ENCODE peak calls at places on chromosomes 3 and 15, in five cellular contexts. One of them, this sample, is unnamed.

GRCh38 chr3:86800116-86800515 is 190.8 kb downstream of the VGLL3 start:
- DNase-seq in tibial artery: no peak
- DNase-seq in Calu3: no peak
- DNase-seq in tibial nerve: no peak
- DNase-seq in left ventricle myocardium inferior: no peak
- DNase-seq in this sample: no peak

GRCh38 chr15:96338772-96339661 is 8.5 kb downstream of the NR2F2 start:
- DNase-seq in Calu3: no peak
- DNase-seq in tibial artery: no peak
- DNase-seq in tibial nerve: peak; percentile 12
- DNase-seq in left ventricle myocardium inferior: no peak
- DNase-seq in this sample: no peak

GRCh38 chr3:160027541-160028195 is 39.0 kb downstream of the IL12A start:
- DNase-seq in Calu3: peak; percentile 40
- DNase-seq in tibial artery: no peak
- DNase-seq in tibial nerve: no peak
- DNase-seq in left ventricle myocardium inferior: no peak
- DNase-seq in this sample: peak; percentile 78

GRCh38 chr3:55675478-55675877 is 188.4 kb upstream of the WNT5A start:
- DNase-seq in left ventricle myocardium inferior: no peak
- DNase-seq in tibial artery: no peak
- DNase-seq in tibial nerve: no peak
- DNase-seq in Calu3: no peak
- DNase-seq in this sample: no peak

GRCh38 chr15:83470895-83471294 is 23.8 kb downstream of the SH3GL3 start:
- DNase-seq in tibial artery: no peak
- DNase-seq in tibial nerve: no peak
- DNase-seq in Calu3: no peak
- DNase-seq in left ventricle myocardium inferior: no peak
- DNase-seq in this sample: no peak

GRCh38 chr15:37220949-37221670 is 120.8 kb upstream of the MEIS2 start:
- DNase-seq in Calu3: no peak
- DNase-seq in tibial artery: no peak
- DNase-seq in tibial nerve: no peak
- DNase-seq in left ventricle myocardium inferior: no peak
- DNase-seq in this sample: no peak

GRCh38 chr3:60584250-60584649 is 667.0 kb downstream of the FHIT start:
- DNase-seq in left ventricle myocardium inferior: no peak
- DNase-seq in Calu3: no peak
- DNase-seq in tibial artery: no peak
- DNase-seq in tibial nerve: no peak
- DNase-seq in this sample: peak; percentile 56

GRCh38 chr3:13709706-13710105 is 160.8 kb downstream of the FBLN2 start:
- DNase-seq in tibial artery: peak; percentile 25
- DNase-seq in Calu3: no peak
- DNase-seq in left ventricle myocardium inferior: no peak
- DNase-seq in tibial nerve: peak; percentile 3
- DNase-seq in this sample: no peak

GRCh38 chr3:113516115-113516505 is 1.2 kb upstream of the SPICE1 start:
- DNase-seq in tibial nerve: no peak
- DNase-seq in Calu3: peak; percentile 29
- DNase-seq in tibial artery: no peak
- DNase-seq in left ventricle myocardium inferior: no peak
- DNase-seq in this sample: no peak

GRCh38 chr3:71281173-71281738 is 302.3 kb downstream of the FOXP1 start:
- DNase-seq in Calu3: no peak
- DNase-seq in left ventricle myocardium inferior: no peak
- DNase-seq in tibial artery: no peak
- DNase-seq in tibial nerve: no peak
- DNase-seq in this sample: no peak

GRCh38 chr15:33424025-33424424 is 113.3 kb downstream of the RYR3 start:
- DNase-seq in left ventricle myocardium inferior: no peak
- DNase-seq in tibial artery: no peak
- DNase-seq in Calu3: no peak
- DNase-seq in tibial nerve: no peak
- DNase-seq in this sample: no peak

GRCh38 chr3:17478673-17479072 is 263.8 kb downstream of the TBC1D5 start:
- DNase-seq in left ventricle myocardium inferior: no peak
- DNase-seq in tibial artery: no peak
- DNase-seq in tibial nerve: no peak
- DNase-seq in Calu3: no peak
- DNase-seq in this sample: peak; percentile 83

GRCh38 chr3:194874206-194874605 is 188.5 kb downstream of the FAM43A start:
- DNase-seq in Calu3: no peak
- DNase-seq in left ventricle myocardium inferior: no peak
- DNase-seq in tibial artery: no peak
- DNase-seq in tibial nerve: no peak
- DNase-seq in this sample: no peak

GRCh38 chr15:25251700-25252390 is 187.0 kb downstream of the UBE3A start:
- DNase-seq in Calu3: no peak
- DNase-seq in left ventricle myocardium inferior: peak; percentile 5
- DNase-seq in tibial nerve: no peak
- DNase-seq in tibial artery: peak; percentile 55
- DNase-seq in this sample: no peak

GRCh38 chr3:100108464-100109079 is 5.7 kb downstream of the FILIP1L start:
- DNase-seq in tibial artery: no peak
- DNase-seq in Calu3: no peak
- DNase-seq in tibial nerve: no peak
- DNase-seq in left ventricle myocardium inferior: no peak
- DNase-seq in this sample: no peak

GRCh38 chr3:169144691-169145090 is 518.8 kb downstream of the MECOM start:
- DNase-seq in tibial nerve: no peak
- DNase-seq in left ventricle myocardium inferior: no peak
- DNase-seq in Calu3: no peak
- DNase-seq in tibial artery: no peak
- DNase-seq in this sample: no peak

GRCh38 chr3:50890688-50891344 is 216.1 kb downstream of the DOCK3 start:
- DNase-seq in Calu3: no peak
- DNase-seq in left ventricle myocardium inferior: no peak
- DNase-seq in tibial artery: no peak
- DNase-seq in tibial nerve: no peak
- DNase-seq in this sample: no peak

GRCh38 chr3:106688463-106688862 is 688.8 kb upstream of the CCDC54 start:
- DNase-seq in tibial nerve: peak; percentile 17
- DNase-seq in Calu3: peak; percentile 36
- DNase-seq in tibial artery: no peak
- DNase-seq in left ventricle myocardium inferior: no peak
- DNase-seq in this sample: peak; percentile 77

GRCh38 chr3:194134231-194134756 is 1.7 kb upstream of the HES1 start:
- DNase-seq in left ventricle myocardium inferior: peak; percentile 77
- DNase-seq in tibial nerve: peak; percentile 47
- DNase-seq in tibial artery: peak; percentile 87
- DNase-seq in Calu3: peak; percentile 92
- DNase-seq in this sample: peak; percentile 31

DNA sequence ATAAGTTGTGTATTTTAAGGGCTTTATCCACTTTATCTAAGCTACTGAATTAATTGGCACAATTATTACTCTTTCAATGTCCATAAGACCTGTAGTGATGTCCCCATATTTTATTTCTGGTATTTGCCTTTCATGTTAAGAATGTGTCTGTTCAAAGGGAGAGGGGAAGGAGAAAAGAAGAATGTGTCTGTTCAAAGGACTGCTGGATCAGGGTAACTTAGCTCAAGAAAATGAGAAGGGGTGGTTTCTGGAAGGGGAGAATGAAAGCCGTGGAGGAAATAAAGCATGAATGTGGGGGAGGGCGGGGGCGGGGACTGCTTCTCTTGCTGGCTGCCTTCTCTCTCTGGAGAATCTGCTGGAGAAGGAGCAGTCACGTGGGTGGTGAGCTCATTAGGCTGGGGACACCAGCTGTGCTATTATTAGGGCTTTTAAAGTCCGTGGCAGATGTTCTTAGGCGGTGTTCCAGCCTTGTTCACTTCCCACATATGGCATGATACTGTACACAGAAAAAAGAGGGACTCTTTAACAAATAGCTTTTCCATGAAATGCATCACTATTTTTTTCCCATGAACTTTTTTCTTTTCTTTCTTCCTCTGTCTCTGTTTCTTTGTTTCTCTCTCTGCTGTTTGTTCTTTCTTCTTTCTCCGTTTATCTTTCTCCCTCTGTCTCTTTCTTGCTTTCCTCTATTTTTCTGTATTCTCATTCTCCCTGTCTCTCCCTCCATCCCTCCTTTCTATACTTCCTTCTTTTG is 63.7 kb upstream of the ULK4 start:
- DNase-seq in left ventricle myocardium inferior: peak; percentile 91
- DNase-seq in tibial nerve: peak; percentile 96
- DNase-seq in tibial artery: peak; percentile 94
- DNase-seq in Calu3: peak; percentile 72
- DNase-seq in this sample: peak; percentile 91
- TF ChIP-seq CTCF in left ventricle myocardium inferior: no peak
- TF ChIP-seq CTCF in tibial nerve: no peak
- TF ChIP-seq CTCF in tibial artery: no peak
- TF ChIP-seq CTCF in Calu3: no peak
- TF ChIP-seq CTCF in this sample: no peak

GRCh38 chr15:78415284-78415683 is 22.7 kb upstream of the IREB2 start:
- DNase-seq in left ventricle myocardium inferior: no peak
- DNase-seq in Calu3: peak; percentile 10
- DNase-seq in tibial nerve: no peak
- DNase-seq in tibial artery: no peak
- DNase-seq in this sample: peak; percentile 41
- TF ChIP-seq CTCF in left ventricle myocardium inferior: peak; percentile 35
- TF ChIP-seq CTCF in Calu3: peak; percentile 33
- TF ChIP-seq CTCF in tibial nerve: peak; percentile 15
- TF ChIP-seq CTCF in tibial artery: no peak
- TF ChIP-seq CTCF in this sample: peak; percentile 68

GRCh38 chr3:14852721-14853120 is 34.0 kb downstream of the FGD5 start:
- DNase-seq in Calu3: no peak
- DNase-seq in left ventricle myocardium inferior: no peak
- DNase-seq in tibial nerve: no peak
- DNase-seq in tibial artery: peak; percentile 60
- DNase-seq in this sample: no peak

GRCh38 chr3:14857506-14857905 is 38.7 kb downstream of the FGD5 start:
- DNase-seq in tibial nerve: no peak
- DNase-seq in Calu3: no peak
- DNase-seq in left ventricle myocardium inferior: no peak
- DNase-seq in tibial artery: no peak
- DNase-seq in this sample: no peak

GRCh38 chr3:14849831-14850230 is 31.1 kb downstream of the FGD5 start:
- DNase-seq in tibial nerve: no peak
- DNase-seq in tibial artery: peak; percentile 56
- DNase-seq in left ventricle myocardium inferior: no peak
- DNase-seq in Calu3: no peak
- DNase-seq in this sample: no peak

GRCh38 chr3:14852058-14852599 is 33.4 kb downstream of the FGD5 start:
- DNase-seq in left ventricle myocardium inferior: no peak
- DNase-seq in Calu3: no peak
- DNase-seq in tibial artery: peak; percentile 25
- DNase-seq in tibial nerve: no peak
- DNase-seq in this sample: no peak

GRCh38 chr3:14853280-14853956 is 34.7 kb downstream of the FGD5 start:
- DNase-seq in tibial nerve: no peak
- DNase-seq in tibial artery: peak; percentile 55
- DNase-seq in Calu3: no peak
- DNase-seq in left ventricle myocardium inferior: no peak
- DNase-seq in this sample: no peak
- TF ChIP-seq CTCF in tibial nerve: no peak
- TF ChIP-seq CTCF in tibial artery: no peak
- TF ChIP-seq CTCF in Calu3: no peak
- TF ChIP-seq CTCF in left ventricle myocardium inferior: no peak
- TF ChIP-seq CTCF in this sample: no peak

GRCh38 chr15:40471105-40471777 is 457 bp downstream of the CHST14 start:
- DNase-seq in tibial nerve: peak; percentile 12
- DNase-seq in Calu3: peak; percentile 1
- DNase-seq in left ventricle myocardium inferior: peak; percentile 30
- DNase-seq in tibial artery: peak; percentile 72
- DNase-seq in this sample: no peak

GRCh38 chr15:40472171-40472727 is 1.5 kb downstream of the CHST14 start:
- DNase-seq in tibial nerve: no peak
- DNase-seq in left ventricle myocardium inferior: no peak
- DNase-seq in Calu3: no peak
- DNase-seq in tibial artery: no peak
- DNase-seq in this sample: no peak

GRCh38 chr15:40469776-40470390 is 901 bp upstream of the CHST14 start:
- DNase-seq in left ventricle myocardium inferior: no peak
- DNase-seq in tibial artery: no peak
- DNase-seq in tibial nerve: no peak
- DNase-seq in Calu3: no peak
- DNase-seq in this sample: no peak

GRCh38 chr15:40471778-40472130 is 970 bp downstream of the CHST14 start:
- DNase-seq in Calu3: peak; percentile 30
- DNase-seq in tibial nerve: no peak
- DNase-seq in left ventricle myocardium inferior: no peak
- DNase-seq in tibial artery: no peak
- DNase-seq in this sample: peak; percentile 16

GRCh38 chr15:40470423-40471104 is at the start of gene CHST14:
- DNase-seq in tibial nerve: peak; percentile 44
- DNase-seq in left ventricle myocardium inferior: peak; percentile 63
- DNase-seq in tibial artery: peak; percentile 79
- DNase-seq in Calu3: peak; percentile 48
- DNase-seq in this sample: peak; percentile 51
- TF ChIP-seq CTCF in tibial nerve: no peak
- TF ChIP-seq CTCF in left ventricle myocardium inferior: peak; percentile 8
- TF ChIP-seq CTCF in tibial artery: no peak
- TF ChIP-seq CTCF in Calu3: no peak
- TF ChIP-seq CTCF in this sample: no peak

DNA sequence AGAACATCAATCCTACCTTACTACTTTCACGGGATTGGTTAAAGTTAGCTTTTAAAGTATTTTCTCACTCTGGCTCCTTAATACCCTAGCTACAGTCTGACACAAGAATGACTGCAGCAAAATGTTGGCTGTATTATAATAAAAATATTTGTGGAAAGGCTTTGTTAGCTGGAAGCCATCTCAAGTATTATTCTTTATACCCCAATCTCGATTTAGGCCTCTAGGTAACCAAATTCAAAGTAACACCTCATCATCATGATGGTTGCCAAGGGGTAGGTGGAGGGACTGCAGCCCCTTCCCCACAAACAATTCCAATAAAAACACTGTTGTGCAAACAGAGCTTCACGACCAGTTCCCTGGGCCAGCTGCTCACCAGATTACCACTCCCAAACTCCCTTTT is 786 bp upstream of the GMPS start:
- DNase-seq in tibial artery: no peak
- DNase-seq in tibial nerve: no peak
- DNase-seq in Calu3: no peak
- DNase-seq in left ventricle myocardium inferior: no peak
- DNase-seq in this sample: no peak
- TF ChIP-seq CTCF in tibial artery: no peak
- TF ChIP-seq CTCF in tibial nerve: no peak
- TF ChIP-seq CTCF in Calu3: no peak
- TF ChIP-seq CTCF in left ventricle myocardium inferior: no peak
- TF ChIP-seq CTCF in this sample: no peak